ENCODE peak calls at places on chromosomes 7 and 10, in six cellular contexts. One of them, this sample, is unnamed.

GRCh38 chr7:44294325-44295069 is 30.9 kb downstream of the CAMK2B start:
- DNase-seq in nephron progenitor cell: peak; percentile 1
- DNase-seq in kidney epithelial cell: no peak
- DNase-seq in lower leg skin: peak; percentile 5
- DNase-seq in foreskin fibroblast: no peak
- DNase-seq in HFF-Myc: no peak
- DNase-seq in this sample: no peak

GRCh38 chr7:70620333-70621055 is 511.4 kb upstream of the GALNT17 start:
- DNase-seq in nephron progenitor cell: peak; percentile 27
- DNase-seq in kidney epithelial cell: no peak
- DNase-seq in lower leg skin: no peak
- DNase-seq in foreskin fibroblast: no peak
- DNase-seq in HFF-Myc: no peak
- DNase-seq in this sample: no peak

GRCh38 chr7:112019932-112020331 is 186.3 kb downstream of the DOCK4 start:
- DNase-seq in nephron progenitor cell: no peak
- DNase-seq in kidney epithelial cell: no peak
- DNase-seq in lower leg skin: no peak
- DNase-seq in foreskin fibroblast: no peak
- DNase-seq in HFF-Myc: no peak
- DNase-seq in this sample: no peak

GRCh38 chr7:26616235-26616634 is 248.2 kb downstream of the SKAP2 start:
- DNase-seq in nephron progenitor cell: no peak
- DNase-seq in kidney epithelial cell: no peak
- DNase-seq in lower leg skin: no peak
- DNase-seq in foreskin fibroblast: no peak
- DNase-seq in HFF-Myc: peak; percentile 1
- DNase-seq in this sample: no peak

GRCh38 chr7:116598846-116599245 is 73.2 kb upstream of the MET start:
- DNase-seq in nephron progenitor cell: no peak
- DNase-seq in kidney epithelial cell: no peak
- DNase-seq in lower leg skin: no peak
- DNase-seq in foreskin fibroblast: no peak
- DNase-seq in HFF-Myc: no peak
- DNase-seq in this sample: no peak

GRCh38 chr7:43756368-43757072 is 2.0 kb upstream of the BLVRA start:
- DNase-seq in nephron progenitor cell: no peak
- DNase-seq in kidney epithelial cell: no peak
- DNase-seq in lower leg skin: no peak
- DNase-seq in foreskin fibroblast: peak; percentile 73
- DNase-seq in HFF-Myc: peak; percentile 56
- DNase-seq in this sample: peak; percentile 44

GRCh38 chr7:45885264-45885882 is 2.9 kb upstream of the IGFBP1 start:
- DNase-seq in nephron progenitor cell: no peak
- DNase-seq in kidney epithelial cell: peak; percentile 49
- DNase-seq in lower leg skin: no peak
- DNase-seq in foreskin fibroblast: no peak
- DNase-seq in HFF-Myc: no peak
- DNase-seq in this sample: no peak

GRCh38 chr7:79664884-79665676 is 211.6 kb upstream of the MAGI2 start:
- DNase-seq in nephron progenitor cell: no peak
- DNase-seq in kidney epithelial cell: no peak
- DNase-seq in lower leg skin: no peak
- DNase-seq in foreskin fibroblast: no peak
- DNase-seq in HFF-Myc: no peak
- DNase-seq in this sample: no peak

GRCh38 chr10:29784175-29784773 is 149.5 kb upstream of the SVIL start:
- DNase-seq in nephron progenitor cell: no peak
- DNase-seq in kidney epithelial cell: peak; percentile 99
- DNase-seq in lower leg skin: peak; percentile 89
- DNase-seq in foreskin fibroblast: peak; percentile 99
- DNase-seq in HFF-Myc: peak; percentile 99
- DNase-seq in this sample: peak; percentile 96

GRCh38 chr7:43834463-43835251 is 34.7 kb downstream of the MRPS24 start:
- DNase-seq in nephron progenitor cell: no peak
- DNase-seq in kidney epithelial cell: no peak
- DNase-seq in lower leg skin: no peak
- DNase-seq in foreskin fibroblast: no peak
- DNase-seq in HFF-Myc: no peak
- DNase-seq in this sample: no peak

GRCh38 chr10:51956822-51957221 is 257.4 kb upstream of the CSTF2T start:
- DNase-seq in nephron progenitor cell: no peak
- DNase-seq in kidney epithelial cell: no peak
- DNase-seq in lower leg skin: no peak
- DNase-seq in foreskin fibroblast: no peak
- DNase-seq in HFF-Myc: no peak
- DNase-seq in this sample: no peak

GRCh38 chr7:28802450-28802849 is 155.7 kb downstream of the TRIL start:
- DNase-seq in nephron progenitor cell: no peak
- DNase-seq in kidney epithelial cell: no peak
- DNase-seq in lower leg skin: no peak
- DNase-seq in foreskin fibroblast: no peak
- DNase-seq in HFF-Myc: no peak
- DNase-seq in this sample: peak; percentile 9

GRCh38 chr10:103637855-103638561 is 144.5 kb downstream of the NEURL1 start:
- DNase-seq in nephron progenitor cell: no peak
- DNase-seq in kidney epithelial cell: no peak
- DNase-seq in lower leg skin: no peak
- DNase-seq in foreskin fibroblast: peak; percentile 80
- DNase-seq in HFF-Myc: no peak
- DNase-seq in this sample: no peak

GRCh38 chr10:87546221-87546620 is 41.5 kb downstream of the MINPP1 start:
- DNase-seq in nephron progenitor cell: no peak
- DNase-seq in kidney epithelial cell: no peak
- DNase-seq in lower leg skin: peak; percentile 32
- DNase-seq in foreskin fibroblast: no peak
- DNase-seq in HFF-Myc: peak; percentile 52
- DNase-seq in this sample: no peak

GRCh38 chr7:87216701-87217508 is 2.6 kb downstream of the TMEM243 start:
- DNase-seq in nephron progenitor cell: no peak
- DNase-seq in kidney epithelial cell: peak; percentile 88
- DNase-seq in lower leg skin: no peak
- DNase-seq in foreskin fibroblast: no peak
- DNase-seq in HFF-Myc: no peak
- DNase-seq in this sample: no peak

GRCh38 chr10:80161321-80162084 is 29.0 kb downstream of the PLAC9 start:
- DNase-seq in nephron progenitor cell: no peak
- DNase-seq in kidney epithelial cell: no peak
- DNase-seq in lower leg skin: no peak
- DNase-seq in foreskin fibroblast: no peak
- DNase-seq in HFF-Myc: no peak
- DNase-seq in this sample: no peak

GRCh38 chr7:102993532-102994029 is 80.8 kb downstream of the LRRC17 start:
- DNase-seq in nephron progenitor cell: no peak
- DNase-seq in kidney epithelial cell: no peak
- DNase-seq in lower leg skin: no peak
- DNase-seq in foreskin fibroblast: peak; percentile 45
- DNase-seq in HFF-Myc: no peak
- DNase-seq in this sample: peak; percentile 14

GRCh38 chr10:97321032-97321806 is 2.1 kb downstream of the FRAT1 start:
- DNase-seq in nephron progenitor cell: peak; percentile 45
- DNase-seq in kidney epithelial cell: no peak
- DNase-seq in lower leg skin: peak; percentile 44
- DNase-seq in foreskin fibroblast: no peak
- DNase-seq in HFF-Myc: no peak
- DNase-seq in this sample: no peak

GRCh38 chr10:16520900-16521299 is 779 bp downstream of the C1QL3 start:
- DNase-seq in nephron progenitor cell: peak; percentile 57
- DNase-seq in kidney epithelial cell: no peak
- DNase-seq in lower leg skin: no peak
- DNase-seq in foreskin fibroblast: no peak
- DNase-seq in HFF-Myc: no peak
- DNase-seq in this sample: no peak
- TF ChIP-seq CTCF in nephron progenitor cell: no peak
- TF ChIP-seq CTCF in kidney epithelial cell: peak; percentile 57
- TF ChIP-seq CTCF in lower leg skin: no peak
- TF ChIP-seq CTCF in foreskin fibroblast: peak; percentile 42
- TF ChIP-seq CTCF in HFF-Myc: peak; percentile 26
- TF ChIP-seq CTCF in this sample: peak; percentile 55

GRCh38 chr7:137302075-137302474 is 41.5 kb downstream of the PTN start:
- DNase-seq in nephron progenitor cell: no peak
- DNase-seq in kidney epithelial cell: no peak
- DNase-seq in lower leg skin: no peak
- DNase-seq in foreskin fibroblast: no peak
- DNase-seq in HFF-Myc: no peak
- DNase-seq in this sample: no peak

DNA sequence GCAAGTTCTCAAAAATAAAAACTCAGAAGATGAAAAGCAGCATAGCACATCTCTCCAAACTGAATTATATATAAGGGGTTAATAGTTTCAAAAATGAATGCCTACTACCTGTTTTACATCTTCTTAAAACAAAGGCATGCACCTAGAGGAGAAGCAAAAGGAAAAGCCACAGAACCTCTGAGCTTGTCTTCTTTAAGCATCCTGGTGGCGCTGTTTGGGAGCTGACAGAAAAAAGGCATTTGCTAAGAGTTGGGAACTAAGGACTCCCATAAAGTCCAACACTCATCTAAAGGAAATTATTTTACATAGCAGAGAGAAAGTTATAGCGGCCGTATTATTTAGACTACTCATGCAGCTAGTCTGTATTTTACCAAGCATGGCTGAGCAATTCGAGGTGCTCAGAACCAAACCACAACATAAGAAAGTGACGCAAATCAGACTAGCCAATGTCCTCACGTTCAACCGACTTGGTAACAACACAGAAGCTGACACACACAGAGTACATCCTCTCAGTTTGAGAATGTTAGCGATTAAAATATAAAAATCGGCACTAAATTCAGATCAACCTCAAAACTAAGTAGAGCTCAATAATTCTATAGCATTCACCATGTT is 38.8 kb downstream of the PTN start:
- DNase-seq in nephron progenitor cell: no peak
- DNase-seq in kidney epithelial cell: no peak
- DNase-seq in lower leg skin: no peak
- DNase-seq in foreskin fibroblast: no peak
- DNase-seq in HFF-Myc: no peak
- DNase-seq in this sample: no peak
- TF ChIP-seq CTCF in nephron progenitor cell: no peak
- TF ChIP-seq CTCF in kidney epithelial cell: no peak
- TF ChIP-seq CTCF in lower leg skin: no peak
- TF ChIP-seq CTCF in foreskin fibroblast: no peak
- TF ChIP-seq CTCF in HFF-Myc: no peak
- TF ChIP-seq CTCF in this sample: no peak

GRCh38 chr7:8178353-8178752 is 83.6 kb downstream of the ICA1 start:
- DNase-seq in nephron progenitor cell: no peak
- DNase-seq in kidney epithelial cell: no peak
- DNase-seq in lower leg skin: no peak
- DNase-seq in foreskin fibroblast: no peak
- DNase-seq in HFF-Myc: no peak
- DNase-seq in this sample: no peak

GRCh38 chr7:8189615-8190014 is 72.4 kb downstream of the ICA1 start:
- DNase-seq in nephron progenitor cell: no peak
- DNase-seq in kidney epithelial cell: no peak
- DNase-seq in lower leg skin: no peak
- DNase-seq in foreskin fibroblast: no peak
- DNase-seq in HFF-Myc: no peak
- DNase-seq in this sample: no peak

GRCh38 chr7:8185907-8186306 is 76.1 kb downstream of the ICA1 start:
- DNase-seq in nephron progenitor cell: no peak
- DNase-seq in kidney epithelial cell: no peak
- DNase-seq in lower leg skin: no peak
- DNase-seq in foreskin fibroblast: no peak
- DNase-seq in HFF-Myc: no peak
- DNase-seq in this sample: no peak

GRCh38 chr7:8184241-8184640 is 77.7 kb downstream of the ICA1 start:
- DNase-seq in nephron progenitor cell: no peak
- DNase-seq in kidney epithelial cell: no peak
- DNase-seq in lower leg skin: no peak
- DNase-seq in foreskin fibroblast: no peak
- DNase-seq in HFF-Myc: no peak
- DNase-seq in this sample: no peak
- TF ChIP-seq CTCF in nephron progenitor cell: no peak
- TF ChIP-seq CTCF in kidney epithelial cell: no peak
- TF ChIP-seq CTCF in lower leg skin: no peak
- TF ChIP-seq CTCF in foreskin fibroblast: no peak
- TF ChIP-seq CTCF in HFF-Myc: no peak
- TF ChIP-seq CTCF in this sample: no peak

DNA sequence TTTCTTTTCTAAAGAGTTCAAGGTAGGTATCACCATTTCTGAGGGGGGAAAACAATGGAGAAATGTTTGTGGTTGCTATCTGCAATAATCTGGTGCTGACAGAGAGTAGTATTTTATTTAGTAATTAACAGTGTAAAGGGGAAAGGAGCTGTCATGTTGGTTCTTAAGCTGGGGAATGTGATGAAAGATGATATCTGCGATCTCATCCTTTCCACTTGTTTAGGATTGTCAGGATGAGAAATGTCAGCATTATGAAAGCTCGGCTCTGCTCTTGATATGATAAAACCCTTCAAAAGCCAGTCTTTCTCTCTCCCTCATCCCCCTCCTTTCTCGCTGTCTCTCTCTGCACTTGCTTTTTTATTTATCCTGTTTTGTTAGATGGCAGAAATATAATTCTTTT is 106.1 kb downstream of the POU6F2 start:
- DNase-seq in nephron progenitor cell: no peak
- DNase-seq in kidney epithelial cell: no peak
- DNase-seq in lower leg skin: no peak
- DNase-seq in foreskin fibroblast: no peak
- DNase-seq in HFF-Myc: no peak
- DNase-seq in this sample: no peak
- TF ChIP-seq CTCF in nephron progenitor cell: no peak
- TF ChIP-seq CTCF in kidney epithelial cell: no peak
- TF ChIP-seq CTCF in lower leg skin: no peak
- TF ChIP-seq CTCF in foreskin fibroblast: no peak
- TF ChIP-seq CTCF in HFF-Myc: no peak
- TF ChIP-seq CTCF in this sample: no peak

GRCh38 chr7:31058688-31059087 is 6.6 kb downstream of the ADCYAP1R1 start:
- DNase-seq in nephron progenitor cell: no peak
- DNase-seq in kidney epithelial cell: no peak
- DNase-seq in lower leg skin: no peak
- DNase-seq in foreskin fibroblast: no peak
- DNase-seq in HFF-Myc: no peak
- DNase-seq in this sample: no peak

GRCh38 chr7:31062746-31063435 is 10.8 kb downstream of the ADCYAP1R1 start:
- DNase-seq in nephron progenitor cell: no peak
- DNase-seq in kidney epithelial cell: no peak
- DNase-seq in lower leg skin: no peak
- DNase-seq in foreskin fibroblast: no peak
- DNase-seq in HFF-Myc: no peak
- DNase-seq in this sample: no peak

GRCh38 chr7:31059551-31059950 is 7.4 kb downstream of the ADCYAP1R1 start:
- DNase-seq in nephron progenitor cell: peak; percentile 24
- DNase-seq in kidney epithelial cell: no peak
- DNase-seq in lower leg skin: no peak
- DNase-seq in foreskin fibroblast: no peak
- DNase-seq in HFF-Myc: no peak
- DNase-seq in this sample: no peak

GRCh38 chr7:31058122-31058521 is 6.0 kb downstream of the ADCYAP1R1 start:
- DNase-seq in nephron progenitor cell: no peak
- DNase-seq in kidney epithelial cell: no peak
- DNase-seq in lower leg skin: no peak
- DNase-seq in foreskin fibroblast: peak; percentile 6
- DNase-seq in HFF-Myc: no peak
- DNase-seq in this sample: no peak

GRCh38 chr7:31061185-31061584 is 9.1 kb downstream of the ADCYAP1R1 start:
- DNase-seq in nephron progenitor cell: no peak
- DNase-seq in kidney epithelial cell: no peak
- DNase-seq in lower leg skin: no peak
- DNase-seq in foreskin fibroblast: no peak
- DNase-seq in HFF-Myc: no peak
- DNase-seq in this sample: no peak
- TF ChIP-seq CTCF in nephron progenitor cell: peak; percentile 22
- TF ChIP-seq CTCF in kidney epithelial cell: no peak
- TF ChIP-seq CTCF in lower leg skin: no peak
- TF ChIP-seq CTCF in foreskin fibroblast: no peak
- TF ChIP-seq CTCF in HFF-Myc: no peak
- TF ChIP-seq CTCF in this sample: no peak

This sample was measured in AG04449.